ENCODE peak calls at places on chromosomes 3 and 15, in four cellular contexts. Z is uterus; L is left lung; T is activated CD8-positive, alpha-beta T cell treated with anti-CD3 and anti-CD28 coated beads for 36 hours. B is an unnamed sample.

GRCh38 chr15:69576948-69577351 is 124.3 kb downstream of the RPLP1 start:
- DNase-seq in Z (no peak), L (no peak), T (peak), B (no peak)

GRCh38 chr15:64897345-64897985 is 14.2 kb upstream of the ANKDD1A start:
- DNase-seq in Z (peak), T (no peak), L (peak), B (peak)

GRCh38 chr15:35728176-35728938 is 182.4 kb upstream of the DPH6 start:
- DNase-seq in L (no peak), T (no peak), Z (no peak), B (no peak)

GRCh38 chr15:71261934-71262333 is 146.7 kb downstream of the THSD4 start:
- DNase-seq in Z (no peak), L (no peak), T (no peak), B (no peak)

GRCh38 chr15:45402955-45403892 is 24.9 kb upstream of the GATM start:
- DNase-seq in T (peak), L (peak), Z (no peak), B (peak)

GRCh38 chr3:14844386-14845170 is 25.8 kb downstream of the FGD5 start:
- DNase-seq in Z (no peak), T (no peak), L (no peak), B (no peak)

GRCh38 chr3:58521917-58522680 is 14.9 kb downstream of the ACOX2 start:
- DNase-seq in L (no peak), Z (no peak), T (no peak), B (no peak)

GRCh38 chr3:16864610-16865313 is 20.0 kb upstream of the PLCL2 start:
- DNase-seq in L (no peak), T (no peak), Z (no peak), B (no peak)

GRCh38 chr15:49088996-49089395 is 42.8 kb upstream of the SECISBP2L start:
- DNase-seq in T (no peak), L (no peak), Z (no peak), B (no peak)

GRCh38 chr3:63193647-63194046 is 84.5 kb upstream of the SYNPR start:
- DNase-seq in T (no peak), L (no peak), Z (no peak), B (no peak)

GRCh38 chr3:131694351-131694750 is 191.6 kb upstream of the MRPL3 start:
- DNase-seq in T (no peak), L (no peak), Z (no peak), B (no peak)

GRCh38 chr3:135163701-135164100 is 368.6 kb downstream of the EPHB1 start:
- DNase-seq in L (no peak), T (no peak), Z (no peak), B (no peak)

GRCh38 chr15:57553526-57553925 is 38.2 kb upstream of the MYZAP start:
- DNase-seq in L (no peak), T (no peak), Z (no peak), B (no peak)

GRCh38 chr3:84959470-84960380 is 936 bp downstream of the CADM2 start:
- DNase-seq in L (no peak), Z (no peak), T (no peak), B (no peak)

GRCh38 chr3:37979798-37980476 is 10.6 kb upstream of the VILL start:
- DNase-seq in Z (no peak), L (no peak), T (no peak), B (no peak)

GRCh38 chr3:126372413-126373145 is 15.4 kb upstream of the KLF15 start:
- DNase-seq in L (peak), T (no peak), Z (no peak), B (no peak)

GRCh38 chr3:58323795-58324674 is 8.7 kb upstream of the PXK start:
- DNase-seq in L (no peak), Z (no peak), T (peak), B (no peak)

GRCh38 chr15:72306211-72306785 is 13.7 kb downstream of the CELF6 start:
- DNase-seq in L (no peak), T (peak), Z (peak), B (peak)

GRCh38 chr15:51829360-51830278 is at the start of gene TMOD3:
- DNase-seq in Z (peak), T (peak), L (peak), B (peak)

GRCh38 chr3:41900265-41900664 is 61.6 kb downstream of the ULK4 start:
- DNase-seq in Z (no peak), T (no peak), L (no peak), B (no peak)

GRCh38 chr3:146801492-146801891 is 196.3 kb upstream of the PLSCR5 start:
- DNase-seq in L (no peak), Z (no peak), T (no peak), B (no peak)

GRCh38 chr3:50531201-50531600 is 27.8 kb upstream of the CACNA2D2 start:
- DNase-seq in T (peak), L (no peak), Z (no peak), B (no peak)

GRCh38 chr3:40891186-40891585 is 308.1 kb upstream of the CTNNB1 start:
- DNase-seq in T (no peak), Z (no peak), L (no peak), B (no peak)

GRCh38 chr3:48301020-48301813 is 32.2 kb downstream of the SPINK8 start:
- DNase-seq in Z (peak), L (peak), T (peak), B (peak)

GRCh38 chr3:161221881-161222600 is 930 bp downstream of the NMD3 start:
- DNase-seq in Z (no peak), T (peak), L (peak), B (no peak)

GRCh38 chr3:27095588-27096222 is 273.5 kb downstream of the NEK10 start:
- DNase-seq in Z (no peak), L (no peak), T (no peak), B (no peak)

GRCh38 chr3:101091489-101091888 is 98.3 kb upstream of the ABI3BP start:
- DNase-seq in T (no peak), Z (no peak), L (no peak), B (no peak)

DNA sequence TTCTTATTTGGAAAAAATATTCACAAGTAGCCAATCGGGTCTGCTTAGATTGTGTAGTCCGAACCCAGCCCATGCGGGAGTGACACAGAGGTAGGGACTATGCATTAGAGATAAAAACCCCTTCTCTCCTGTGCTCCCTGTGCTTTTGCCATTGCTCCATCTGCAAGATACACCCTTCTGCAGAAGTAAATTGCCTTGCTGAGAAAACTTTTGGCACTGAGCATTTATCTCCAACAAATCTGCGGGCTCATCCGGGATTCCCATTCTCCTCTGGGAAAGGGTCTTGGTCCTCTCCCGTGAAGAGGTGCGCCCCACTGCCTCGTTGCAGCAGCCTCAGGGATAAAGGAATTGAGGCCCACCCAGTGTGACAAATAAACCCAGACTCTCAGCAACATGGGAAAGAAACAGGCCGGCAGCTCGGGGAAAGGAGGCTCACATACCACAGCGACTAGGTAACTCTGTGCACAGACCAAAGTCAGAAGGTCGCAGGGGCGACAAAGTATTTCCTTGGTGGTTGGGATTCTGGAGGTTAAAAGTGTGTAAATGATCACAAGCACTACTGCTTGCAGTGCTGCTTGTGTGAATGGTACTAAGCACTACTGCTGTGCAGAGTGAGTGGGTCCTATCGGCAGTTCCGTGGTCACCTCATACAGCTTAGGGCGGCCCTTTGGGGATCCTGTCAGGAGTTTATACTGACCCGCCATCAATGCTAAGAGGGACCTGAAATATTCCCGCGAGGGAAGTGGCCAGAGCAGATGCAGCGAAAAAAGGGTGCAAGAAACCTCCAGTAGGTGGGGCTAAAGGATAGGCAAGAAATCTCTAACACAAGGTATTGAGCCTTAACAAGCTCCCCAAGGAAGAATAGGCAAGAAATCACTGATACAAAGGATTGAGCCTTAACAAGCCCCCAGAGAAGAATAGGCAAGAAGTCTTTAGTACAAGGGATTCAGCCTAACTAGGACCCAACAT is 54.3 kb downstream of the GSK3B start:
- DNase-seq in T (peak), Z (no peak), L (no peak), B (no peak)
- TF ChIP-seq CTCF in T (peak), Z (no peak), L (no peak), B (no peak)

DNA sequence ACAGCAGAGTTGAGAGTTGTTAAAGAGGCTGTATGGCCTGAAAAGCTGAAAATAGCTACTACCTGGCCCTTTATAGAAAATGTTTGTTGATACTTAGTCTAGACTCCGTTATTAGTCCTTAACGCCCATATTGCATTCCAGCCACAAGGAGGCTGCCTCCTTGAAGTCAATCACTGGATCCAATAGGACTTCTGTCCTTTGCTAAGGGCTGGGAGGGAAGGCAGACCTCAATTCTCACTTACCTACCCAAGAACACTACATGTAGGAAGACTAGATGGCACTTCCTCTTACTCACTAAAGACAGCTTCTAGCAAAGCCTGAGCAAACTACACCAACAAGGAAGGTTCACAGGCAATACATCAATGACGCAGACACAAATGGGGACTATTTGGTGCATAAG is 139.5 kb upstream of the HACD2 start:
- DNase-seq in L (no peak), Z (no peak), T (no peak), B (no peak)
- TF ChIP-seq CTCF in L (no peak), Z (no peak), T (no peak), B (no peak)

DNA sequence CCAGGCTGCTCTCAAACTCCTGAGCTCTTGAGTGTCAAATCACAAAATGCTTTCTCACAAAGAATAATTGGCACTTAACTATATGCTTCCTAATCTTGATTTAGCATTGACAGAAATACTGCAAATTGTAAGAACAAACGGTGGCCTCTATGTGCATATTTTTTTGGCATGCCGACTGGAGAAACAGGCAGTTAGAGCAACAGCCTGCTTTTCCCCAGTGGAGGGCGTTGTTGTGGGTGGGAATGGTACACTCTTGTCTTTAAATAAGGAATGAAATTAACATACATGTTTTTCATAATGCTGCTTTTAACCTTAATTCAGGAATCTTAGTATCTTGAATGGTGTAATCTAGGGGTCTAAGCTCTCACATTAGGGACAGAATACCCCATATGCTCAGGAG is 31.1 kb upstream of the SV2B start:
- DNase-seq in Z (no peak), L (no peak), T (no peak), B (no peak)
- TF ChIP-seq CTCF in Z (no peak), L (no peak), T (no peak), B (no peak)

GRCh38 chr3:153625506-153625905 is 463.5 kb downstream of the RAP2B start:
- DNase-seq in T (no peak), Z (no peak), L (no peak), B (no peak)
- TF ChIP-seq CTCF in T (no peak), Z (no peak), L (no peak), B (no peak)

DNA sequence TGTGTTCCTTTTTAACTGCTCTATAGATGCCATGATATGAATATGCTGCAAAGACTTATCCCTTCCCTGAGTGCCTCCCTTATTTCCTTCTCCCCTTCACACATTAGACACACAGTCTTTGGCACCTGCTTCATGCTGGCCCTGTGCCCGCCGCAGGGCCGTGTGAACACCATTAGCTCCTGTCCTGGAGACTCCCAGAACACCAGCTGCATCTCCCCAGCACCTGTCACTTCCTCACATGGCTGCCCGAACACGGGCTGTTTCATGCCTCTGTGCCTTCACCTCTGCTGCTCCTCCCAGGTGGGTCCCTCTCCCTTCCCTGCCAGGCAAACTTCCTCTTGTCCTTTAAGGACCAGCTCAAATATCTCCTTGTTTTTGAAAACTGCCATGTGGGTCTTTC is 40.5 kb upstream of the SEC13 start:
- DNase-seq in Z (no peak), T (no peak), L (no peak), B (no peak)
- TF ChIP-seq CTCF in Z (no peak), T (no peak), L (no peak), B (no peak)

GRCh38 chr3:116339441-116340028 is 105.8 kb downstream of the LSAMP start:
- DNase-seq in L (peak), T (no peak), Z (no peak), B (no peak)

GRCh38 chr3:116338713-116339112 is 106.6 kb downstream of the LSAMP start:
- DNase-seq in T (no peak), L (no peak), Z (no peak), B (no peak)

GRCh38 chr3:116341381-116341780 is 103.9 kb downstream of the LSAMP start:
- DNase-seq in T (no peak), L (no peak), Z (no peak), B (no peak)

GRCh38 chr3:116340680-116341216 is 104.5 kb downstream of the LSAMP start:
- DNase-seq in Z (no peak), L (no peak), T (no peak), B (no peak)

DNA sequence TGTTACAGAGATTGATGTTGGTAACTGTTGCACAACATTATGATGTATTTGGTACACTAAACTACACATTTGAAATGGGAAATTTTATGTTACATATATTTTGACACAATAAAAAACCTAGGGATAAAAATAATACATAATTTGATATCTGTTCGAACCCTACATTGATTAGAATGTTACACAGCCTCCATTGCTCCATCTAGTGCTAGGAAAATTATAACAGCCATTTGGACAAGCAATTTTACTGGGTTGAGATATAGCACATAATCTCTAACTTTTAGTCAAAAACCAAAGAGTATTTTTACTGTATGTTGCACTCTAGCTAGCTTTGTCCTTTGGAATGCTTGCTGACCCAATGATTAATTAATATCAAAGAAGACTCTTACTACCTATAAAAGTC is 108.1 kb downstream of the LSAMP start:
- DNase-seq in Z (no peak), T (no peak), L (no peak), B (no peak)
- TF ChIP-seq CTCF in Z (no peak), T (no peak), L (no peak), B (no peak)

GRCh38 chr3:190120161-190121060 is at the start of gene P3H2:
- DNase-seq in Z (peak), T (peak), L (peak), B (peak)
- TF ChIP-seq CTCF in Z (peak), T (peak), L (no peak), B (no peak)

GRCh38 chr3:45792036-45792435 is 4.3 kb downstream of the SLC6A20 start:
- DNase-seq in L (no peak), Z (no peak), T (no peak), B (no peak)
- TF ChIP-seq CTCF in L (no peak), Z (no peak), T (no peak), B (no peak)

GRCh38 chr3:156792536-156792935 is 33.6 kb upstream of the LEKR1 start:
- DNase-seq in T (no peak), L (no peak), Z (no peak), B (no peak)

GRCh38 chr3:156793851-156794250 is 32.3 kb upstream of the LEKR1 start:
- DNase-seq in T (no peak), Z (no peak), L (no peak), B (no peak)

GRCh38 chr3:156793400-156793799 is 32.8 kb upstream of the LEKR1 start:
- DNase-seq in T (no peak), Z (no peak), L (no peak), B (no peak)

GRCh38 chr3:156792114-156792513 is 34.0 kb upstream of the LEKR1 start:
- DNase-seq in Z (no peak), L (no peak), T (no peak), B (no peak)

GRCh38 chr3:156792945-156793344 is 33.2 kb upstream of the LEKR1 start:
- DNase-seq in Z (no peak), T (peak), L (no peak), B (no peak)
- TF ChIP-seq CTCF in Z (no peak), T (no peak), L (no peak), B (no peak)

DNA sequence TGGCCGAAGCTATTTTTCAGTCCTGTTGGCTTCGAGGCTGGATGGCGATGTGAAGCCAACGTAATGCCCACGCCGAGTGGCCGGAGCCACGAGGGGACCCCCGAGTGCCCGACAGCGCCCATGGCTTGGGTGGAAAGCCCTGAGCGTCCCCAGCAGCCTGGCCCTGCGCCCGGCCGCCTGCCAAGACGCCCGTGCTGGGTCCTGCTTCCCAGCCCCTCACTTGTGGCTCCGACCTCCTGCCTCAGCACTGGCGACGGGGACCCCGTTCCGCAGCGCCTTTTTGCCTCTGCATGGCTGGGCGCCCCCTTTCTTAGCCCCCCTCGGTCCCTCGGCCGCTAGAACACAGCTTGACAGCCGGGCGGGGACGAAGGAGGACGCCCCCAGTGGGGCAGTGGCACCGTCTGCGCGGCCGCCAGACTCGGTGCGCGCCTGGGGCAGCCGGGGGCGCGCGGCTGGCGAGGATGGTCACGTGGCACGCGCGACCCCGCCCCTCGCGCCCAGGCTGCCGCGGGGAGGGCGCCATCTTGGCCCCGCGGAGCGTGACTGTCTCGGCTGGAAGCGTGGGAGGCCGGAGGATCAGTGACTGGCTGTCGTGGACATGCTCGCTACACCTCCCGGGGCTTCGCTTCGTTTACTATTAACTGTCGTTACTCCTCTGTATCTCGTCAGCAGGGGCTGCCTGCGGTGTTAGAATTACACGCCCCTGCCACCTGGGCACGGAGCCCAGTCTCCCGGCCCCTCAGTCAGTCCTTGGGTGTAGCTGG is 626 bp upstream of the GPR176 start:
- DNase-seq in L (peak), Z (peak), T (peak), B (peak)
- TF ChIP-seq CTCF in L (no peak), Z (peak), T (no peak), B (no peak)

B was measured in CD14-positive monocyte.